ENCODE peak calls at places on chromosomes 7 and 10, in nine cellular contexts. One of them, this sample, is unnamed.

GRCh38 chr10:48608279-48608681 is 3.4 kb upstream of the ARHGAP22 start:
- DNase-seq in stimulated activated CD8-positive, alpha-beta memory T cell treated with anti-CD3 and anti-CD28 coated beads, Interleukin-12 subunit alpha, Interleukin-12 subunit beta, amount 100 ng/mL, for 4 hours: no peak
- DNase-seq in endothelial cell: peak
- DNase-seq in amygdala: no peak
- DNase-seq in amniotic stem cell: no peak
- DNase-seq in GM23248: peak
- DNase-seq in activated CD8-positive, alpha-beta memory T cell treated with anti-CD3 and anti-CD28 coated beads for 4 hours: no peak
- DNase-seq in activated CD4-positive, alpha-beta T cell treated with anti-CD3 and anti-CD28 coated beads for 4 hours: peak
- DNase-seq in AML-193: peak
- DNase-seq in this sample: peak

GRCh38 chr10:37535459-37536246 is 321.8 kb downstream of the ZNF248 start:
- DNase-seq in stimulated activated CD8-positive, alpha-beta memory T cell treated with anti-CD3 and anti-CD28 coated beads, Interleukin-12 subunit alpha, Interleukin-12 subunit beta, amount 100 ng/mL, for 4 hours: no peak
- DNase-seq in endothelial cell: no peak
- DNase-seq in amygdala: no peak
- DNase-seq in amniotic stem cell: no peak
- DNase-seq in GM23248: peak
- DNase-seq in activated CD8-positive, alpha-beta memory T cell treated with anti-CD3 and anti-CD28 coated beads for 4 hours: no peak
- DNase-seq in activated CD4-positive, alpha-beta T cell treated with anti-CD3 and anti-CD28 coated beads for 4 hours: no peak
- DNase-seq in AML-193: no peak
- DNase-seq in this sample: peak

GRCh38 chr7:101870361-101871062 is 53.1 kb downstream of the CUX1 start:
- DNase-seq in stimulated activated CD8-positive, alpha-beta memory T cell treated with anti-CD3 and anti-CD28 coated beads, Interleukin-12 subunit alpha, Interleukin-12 subunit beta, amount 100 ng/mL, for 4 hours: no peak
- DNase-seq in endothelial cell: no peak
- DNase-seq in amygdala: no peak
- DNase-seq in amniotic stem cell: no peak
- DNase-seq in GM23248: no peak
- DNase-seq in activated CD8-positive, alpha-beta memory T cell treated with anti-CD3 and anti-CD28 coated beads for 4 hours: no peak
- DNase-seq in activated CD4-positive, alpha-beta T cell treated with anti-CD3 and anti-CD28 coated beads for 4 hours: no peak
- DNase-seq in AML-193: no peak
- DNase-seq in this sample: no peak

GRCh38 chr10:124220547-124220946 is 127.1 kb upstream of the CHST15 start:
- DNase-seq in stimulated activated CD8-positive, alpha-beta memory T cell treated with anti-CD3 and anti-CD28 coated beads, Interleukin-12 subunit alpha, Interleukin-12 subunit beta, amount 100 ng/mL, for 4 hours: no peak
- DNase-seq in endothelial cell: no peak
- DNase-seq in amygdala: no peak
- DNase-seq in amniotic stem cell: no peak
- DNase-seq in GM23248: no peak
- DNase-seq in activated CD8-positive, alpha-beta memory T cell treated with anti-CD3 and anti-CD28 coated beads for 4 hours: no peak
- DNase-seq in activated CD4-positive, alpha-beta T cell treated with anti-CD3 and anti-CD28 coated beads for 4 hours: no peak
- DNase-seq in AML-193: no peak
- DNase-seq in this sample: no peak

GRCh38 chr10:110153396-110153795 is 54.0 kb upstream of the MXI1 start:
- DNase-seq in stimulated activated CD8-positive, alpha-beta memory T cell treated with anti-CD3 and anti-CD28 coated beads, Interleukin-12 subunit alpha, Interleukin-12 subunit beta, amount 100 ng/mL, for 4 hours: no peak
- DNase-seq in endothelial cell: no peak
- DNase-seq in amygdala: no peak
- DNase-seq in amniotic stem cell: no peak
- DNase-seq in GM23248: no peak
- DNase-seq in activated CD8-positive, alpha-beta memory T cell treated with anti-CD3 and anti-CD28 coated beads for 4 hours: no peak
- DNase-seq in activated CD4-positive, alpha-beta T cell treated with anti-CD3 and anti-CD28 coated beads for 4 hours: no peak
- DNase-seq in AML-193: no peak
- DNase-seq in this sample: no peak

GRCh38 chr10:4174197-4174596 is 389.2 kb upstream of the KLF6 start:
- DNase-seq in stimulated activated CD8-positive, alpha-beta memory T cell treated with anti-CD3 and anti-CD28 coated beads, Interleukin-12 subunit alpha, Interleukin-12 subunit beta, amount 100 ng/mL, for 4 hours: no peak
- DNase-seq in endothelial cell: no peak
- DNase-seq in amygdala: no peak
- DNase-seq in amniotic stem cell: no peak
- DNase-seq in GM23248: no peak
- DNase-seq in activated CD8-positive, alpha-beta memory T cell treated with anti-CD3 and anti-CD28 coated beads for 4 hours: no peak
- DNase-seq in activated CD4-positive, alpha-beta T cell treated with anti-CD3 and anti-CD28 coated beads for 4 hours: no peak
- DNase-seq in AML-193: no peak
- DNase-seq in this sample: no peak

GRCh38 chr10:6061056-6061455 is 1.1 kb downstream of the IL2RA start:
- DNase-seq in stimulated activated CD8-positive, alpha-beta memory T cell treated with anti-CD3 and anti-CD28 coated beads, Interleukin-12 subunit alpha, Interleukin-12 subunit beta, amount 100 ng/mL, for 4 hours: no peak
- DNase-seq in endothelial cell: no peak
- DNase-seq in amygdala: no peak
- DNase-seq in amniotic stem cell: no peak
- DNase-seq in GM23248: no peak
- DNase-seq in activated CD8-positive, alpha-beta memory T cell treated with anti-CD3 and anti-CD28 coated beads for 4 hours: no peak
- DNase-seq in activated CD4-positive, alpha-beta T cell treated with anti-CD3 and anti-CD28 coated beads for 4 hours: no peak
- DNase-seq in AML-193: no peak
- DNase-seq in this sample: no peak

GRCh38 chr10:131242007-131242406 is 69.5 kb downstream of the TCERG1L start:
- DNase-seq in stimulated activated CD8-positive, alpha-beta memory T cell treated with anti-CD3 and anti-CD28 coated beads, Interleukin-12 subunit alpha, Interleukin-12 subunit beta, amount 100 ng/mL, for 4 hours: no peak
- DNase-seq in endothelial cell: no peak
- DNase-seq in amygdala: no peak
- DNase-seq in amniotic stem cell: no peak
- DNase-seq in GM23248: peak
- DNase-seq in activated CD8-positive, alpha-beta memory T cell treated with anti-CD3 and anti-CD28 coated beads for 4 hours: no peak
- DNase-seq in activated CD4-positive, alpha-beta T cell treated with anti-CD3 and anti-CD28 coated beads for 4 hours: no peak
- DNase-seq in AML-193: no peak
- DNase-seq in this sample: no peak

GRCh38 chr7:104045183-104045582 is 55.7 kb upstream of the RELN start:
- DNase-seq in stimulated activated CD8-positive, alpha-beta memory T cell treated with anti-CD3 and anti-CD28 coated beads, Interleukin-12 subunit alpha, Interleukin-12 subunit beta, amount 100 ng/mL, for 4 hours: no peak
- DNase-seq in endothelial cell: no peak
- DNase-seq in amygdala: no peak
- DNase-seq in amniotic stem cell: no peak
- DNase-seq in GM23248: peak
- DNase-seq in activated CD8-positive, alpha-beta memory T cell treated with anti-CD3 and anti-CD28 coated beads for 4 hours: no peak
- DNase-seq in activated CD4-positive, alpha-beta T cell treated with anti-CD3 and anti-CD28 coated beads for 4 hours: no peak
- DNase-seq in AML-193: no peak
- DNase-seq in this sample: no peak

GRCh38 chr7:115662120-115662519 is 368.4 kb downstream of the TFEC start:
- DNase-seq in stimulated activated CD8-positive, alpha-beta memory T cell treated with anti-CD3 and anti-CD28 coated beads, Interleukin-12 subunit alpha, Interleukin-12 subunit beta, amount 100 ng/mL, for 4 hours: no peak
- DNase-seq in endothelial cell: no peak
- DNase-seq in amygdala: no peak
- DNase-seq in amniotic stem cell: no peak
- DNase-seq in GM23248: peak
- DNase-seq in activated CD8-positive, alpha-beta memory T cell treated with anti-CD3 and anti-CD28 coated beads for 4 hours: no peak
- DNase-seq in activated CD4-positive, alpha-beta T cell treated with anti-CD3 and anti-CD28 coated beads for 4 hours: no peak
- DNase-seq in AML-193: no peak
- DNase-seq in this sample: no peak

GRCh38 chr10:120861200-120861599 is 10.0 kb downstream of the WDR11 start:
- DNase-seq in stimulated activated CD8-positive, alpha-beta memory T cell treated with anti-CD3 and anti-CD28 coated beads, Interleukin-12 subunit alpha, Interleukin-12 subunit beta, amount 100 ng/mL, for 4 hours: no peak
- DNase-seq in endothelial cell: no peak
- DNase-seq in amygdala: no peak
- DNase-seq in amniotic stem cell: no peak
- DNase-seq in GM23248: no peak
- DNase-seq in activated CD8-positive, alpha-beta memory T cell treated with anti-CD3 and anti-CD28 coated beads for 4 hours: no peak
- DNase-seq in activated CD4-positive, alpha-beta T cell treated with anti-CD3 and anti-CD28 coated beads for 4 hours: no peak
- DNase-seq in AML-193: no peak
- DNase-seq in this sample: no peak

GRCh38 chr7:40469481-40469880 is 334.7 kb downstream of the SUGCT start:
- DNase-seq in stimulated activated CD8-positive, alpha-beta memory T cell treated with anti-CD3 and anti-CD28 coated beads, Interleukin-12 subunit alpha, Interleukin-12 subunit beta, amount 100 ng/mL, for 4 hours: no peak
- DNase-seq in endothelial cell: no peak
- DNase-seq in amygdala: no peak
- DNase-seq in amniotic stem cell: peak
- DNase-seq in GM23248: peak
- DNase-seq in activated CD8-positive, alpha-beta memory T cell treated with anti-CD3 and anti-CD28 coated beads for 4 hours: no peak
- DNase-seq in activated CD4-positive, alpha-beta T cell treated with anti-CD3 and anti-CD28 coated beads for 4 hours: no peak
- DNase-seq in AML-193: no peak
- DNase-seq in this sample: no peak

GRCh38 chr10:72274730-72275350 is 1.1 kb downstream of the DDIT4 start:
- DNase-seq in stimulated activated CD8-positive, alpha-beta memory T cell treated with anti-CD3 and anti-CD28 coated beads, Interleukin-12 subunit alpha, Interleukin-12 subunit beta, amount 100 ng/mL, for 4 hours: peak
- DNase-seq in endothelial cell: peak
- DNase-seq in amygdala: no peak
- DNase-seq in amniotic stem cell: no peak
- DNase-seq in GM23248: peak
- DNase-seq in activated CD8-positive, alpha-beta memory T cell treated with anti-CD3 and anti-CD28 coated beads for 4 hours: no peak
- DNase-seq in activated CD4-positive, alpha-beta T cell treated with anti-CD3 and anti-CD28 coated beads for 4 hours: peak
- DNase-seq in AML-193: peak
- DNase-seq in this sample: no peak

GRCh38 chr7:73894851-73895441 is 34.0 kb downstream of the TMEM270 start:
- DNase-seq in stimulated activated CD8-positive, alpha-beta memory T cell treated with anti-CD3 and anti-CD28 coated beads, Interleukin-12 subunit alpha, Interleukin-12 subunit beta, amount 100 ng/mL, for 4 hours: no peak
- DNase-seq in endothelial cell: no peak
- DNase-seq in amygdala: no peak
- DNase-seq in amniotic stem cell: peak
- DNase-seq in GM23248: peak
- DNase-seq in activated CD8-positive, alpha-beta memory T cell treated with anti-CD3 and anti-CD28 coated beads for 4 hours: no peak
- DNase-seq in activated CD4-positive, alpha-beta T cell treated with anti-CD3 and anti-CD28 coated beads for 4 hours: no peak
- DNase-seq in AML-193: no peak
- DNase-seq in this sample: no peak

GRCh38 chr10:28892818-28893547 is 215.7 kb downstream of the BAMBI start:
- DNase-seq in stimulated activated CD8-positive, alpha-beta memory T cell treated with anti-CD3 and anti-CD28 coated beads, Interleukin-12 subunit alpha, Interleukin-12 subunit beta, amount 100 ng/mL, for 4 hours: no peak
- DNase-seq in endothelial cell: no peak
- DNase-seq in amygdala: no peak
- DNase-seq in amniotic stem cell: peak
- DNase-seq in GM23248: no peak
- DNase-seq in activated CD8-positive, alpha-beta memory T cell treated with anti-CD3 and anti-CD28 coated beads for 4 hours: no peak
- DNase-seq in activated CD4-positive, alpha-beta T cell treated with anti-CD3 and anti-CD28 coated beads for 4 hours: no peak
- DNase-seq in AML-193: no peak
- DNase-seq in this sample: no peak

GRCh38 chr10:27242951-27243551 is 2.5 kb upstream of the ACBD5 start:
- DNase-seq in stimulated activated CD8-positive, alpha-beta memory T cell treated with anti-CD3 and anti-CD28 coated beads, Interleukin-12 subunit alpha, Interleukin-12 subunit beta, amount 100 ng/mL, for 4 hours: peak
- DNase-seq in endothelial cell: peak
- DNase-seq in amygdala: no peak
- DNase-seq in amniotic stem cell: no peak
- DNase-seq in GM23248: peak
- DNase-seq in activated CD8-positive, alpha-beta memory T cell treated with anti-CD3 and anti-CD28 coated beads for 4 hours: peak
- DNase-seq in activated CD4-positive, alpha-beta T cell treated with anti-CD3 and anti-CD28 coated beads for 4 hours: peak
- DNase-seq in AML-193: peak
- DNase-seq in this sample: peak

GRCh38 chr7:92634924-92635519 is 44.8 kb upstream of the FAM133B start:
- DNase-seq in stimulated activated CD8-positive, alpha-beta memory T cell treated with anti-CD3 and anti-CD28 coated beads, Interleukin-12 subunit alpha, Interleukin-12 subunit beta, amount 100 ng/mL, for 4 hours: no peak
- DNase-seq in endothelial cell: no peak
- DNase-seq in amygdala: no peak
- DNase-seq in amniotic stem cell: peak
- DNase-seq in GM23248: peak
- DNase-seq in activated CD8-positive, alpha-beta memory T cell treated with anti-CD3 and anti-CD28 coated beads for 4 hours: no peak
- DNase-seq in activated CD4-positive, alpha-beta T cell treated with anti-CD3 and anti-CD28 coated beads for 4 hours: no peak
- DNase-seq in AML-193: no peak
- DNase-seq in this sample: no peak

GRCh38 chr10:12455774-12456173 is 106.4 kb downstream of the CAMK1D start:
- DNase-seq in stimulated activated CD8-positive, alpha-beta memory T cell treated with anti-CD3 and anti-CD28 coated beads, Interleukin-12 subunit alpha, Interleukin-12 subunit beta, amount 100 ng/mL, for 4 hours: no peak
- DNase-seq in endothelial cell: no peak
- DNase-seq in amygdala: no peak
- DNase-seq in amniotic stem cell: no peak
- DNase-seq in GM23248: peak
- DNase-seq in activated CD8-positive, alpha-beta memory T cell treated with anti-CD3 and anti-CD28 coated beads for 4 hours: no peak
- DNase-seq in activated CD4-positive, alpha-beta T cell treated with anti-CD3 and anti-CD28 coated beads for 4 hours: no peak
- DNase-seq in AML-193: no peak
- DNase-seq in this sample: no peak

GRCh38 chr7:47698386-47698785 is 116.5 kb upstream of the TNS3 start:
- DNase-seq in stimulated activated CD8-positive, alpha-beta memory T cell treated with anti-CD3 and anti-CD28 coated beads, Interleukin-12 subunit alpha, Interleukin-12 subunit beta, amount 100 ng/mL, for 4 hours: no peak
- DNase-seq in endothelial cell: no peak
- DNase-seq in amygdala: no peak
- DNase-seq in amniotic stem cell: no peak
- DNase-seq in GM23248: no peak
- DNase-seq in activated CD8-positive, alpha-beta memory T cell treated with anti-CD3 and anti-CD28 coated beads for 4 hours: no peak
- DNase-seq in activated CD4-positive, alpha-beta T cell treated with anti-CD3 and anti-CD28 coated beads for 4 hours: no peak
- DNase-seq in AML-193: no peak
- DNase-seq in this sample: no peak

This sample was measured in iPS DF 19.7.